ENCODE peak calls at places on chromosomes 3 and 15, in five cellular contexts. M is AG08396, P is A549, F is A673, D is DMS 273 treated with DMSO at 0.1 percent for 48 hours. A is an unnamed sample.

GRCh38 chr3:179020112-179020511 is 51.5 kb downstream of the ZMAT3 start:
- DNase-seq in P (no peak), M (no peak), F (peak), D (no peak), A (no peak)

GRCh38 chr3:195803309-195803908 is 8.3 kb downstream of the MUC4 start:
- DNase-seq in M (peak), P (no peak), D (no peak), F (no peak), A (no peak)

GRCh38 chr3:41716391-41716910 is 245.5 kb downstream of the ULK4 start:
- DNase-seq in P (no peak), F (peak), D (no peak), M (no peak), A (no peak)

GRCh38 chr3:101954361-101954760 is 105.0 kb downstream of the NFKBIZ start:
- DNase-seq in M (no peak), P (no peak), D (no peak), F (no peak), A (no peak)

GRCh38 chr3:171566803-171567422 is 106.7 kb upstream of the TNIK start:
- DNase-seq in D (peak), F (peak), M (peak), P (peak), A (peak)

GRCh38 chr15:74994236-74994635 is 1.1 kb upstream of the SCAMP5 start:
- DNase-seq in P (no peak), M (no peak), F (no peak), D (no peak), A (no peak)

GRCh38 chr3:157027861-157028745 is 131.8 kb downstream of the CCNL1 start:
- DNase-seq in M (no peak), F (no peak), D (no peak), P (no peak), A (no peak)

GRCh38 chr3:59818033-59818936 is 768.5 kb upstream of the CFAP20DC start:
- DNase-seq in M (peak), P (peak), D (peak), F (no peak), A (no peak)

GRCh38 chr3:132843851-132844565 is 121.8 kb upstream of the NPHP3 start:
- DNase-seq in D (no peak), P (no peak), M (no peak), F (no peak), A (no peak)

GRCh38 chr3:47380026-47380600 is 708 bp upstream of the PTPN23 start:
- DNase-seq in P (no peak), M (no peak), D (no peak), F (no peak), A (no peak)

GRCh38 chr3:134294302-134294925 is 43.8 kb upstream of the RYK start:
- DNase-seq in D (no peak), F (no peak), M (no peak), P (no peak), A (no peak)

GRCh38 chr3:30914696-30915095 is 20.2 kb upstream of the GADL1 start:
- DNase-seq in D (no peak), M (no peak), P (no peak), F (no peak), A (no peak)

A was measured in SK-N-MC.